ENCODE peak calls at places on chromosomes 2 and 18, in ten cellular contexts. G is choroid plexus epithelial cell, U is GM23248, P is OCI-LY7, J is fibroblast of the aortic adventitia, X is IMR-90, S is epithelial cell of proximal tubule, O is endothelial cell of umbilical vein, R is brain microvascular endothelial cell, N is aorta. K is an unnamed sample.

GRCh38 chr2:206701952-206702630 is 16.1 kb downstream of the DYTN start:
- DNase-seq in G (no peak), U (no peak), P (no peak), J (no peak), X (no peak), S (no peak), O (no peak), R (no peak), N (no peak), K (no peak)

GRCh38 chr2:240685771-240686371 is 3.2 kb upstream of the AQP12B start:
- DNase-seq in G (no peak), U (no peak), P (no peak), J (no peak), X (no peak), S (no peak), O (no peak), R (no peak), N (no peak), K (no peak)

GRCh38 chr18:49697757-49698595 is 115.4 kb downstream of the ACAA2 start:
- DNase-seq in G (no peak), U (peak; percentile 61), P (no peak), J (peak; percentile 60), X (peak; percentile 53), S (no peak), O (no peak), R (no peak), N (peak; percentile 57), K (no peak)

GRCh38 chr2:95357717-95358280 is 44.7 kb upstream of the FAHD2A start:
- DNase-seq in G (no peak), U (no peak), P (no peak), J (no peak), X (no peak), S (no peak), O (no peak), R (no peak), N (no peak), K (no peak)

GRCh38 chr2:239273280-239274234 is 127.3 kb downstream of the HDAC4 start:
- DNase-seq in G (no peak), U (no peak), P (no peak), J (no peak), X (no peak), S (no peak), O (no peak), R (no peak), N (peak; percentile 62), K (no peak)

GRCh38 chr18:65753520-65753919 is 2.7 kb downstream of the CDH7 start:
- DNase-seq in G (peak; percentile 78), U (no peak), P (peak; percentile 2), J (no peak), X (no peak), S (peak; percentile 3), O (no peak), R (no peak), N (no peak), K (peak; percentile 3)

GRCh38 chr2:66430906-66431619 is 3.9 kb upstream of the MEIS1 start:
- DNase-seq in G (no peak), U (no peak), P (no peak), J (no peak), X (no peak), S (no peak), O (no peak), R (no peak), N (no peak), K (no peak)

GRCh38 chr18:5582054-5582453 is 38.3 kb upstream of the EPB41L3 start:
- DNase-seq in G (peak; percentile 85), U (peak; percentile 59), P (no peak), J (peak; percentile 20), X (peak; percentile 68), S (no peak), O (peak; percentile 40), R (peak; percentile 39), N (no peak), K (no peak)

GRCh38 chr2:235505210-235505741 is 11.4 kb downstream of the AGAP1 start:
- DNase-seq in G (no peak), U (no peak), P (no peak), J (no peak), X (no peak), S (no peak), O (peak; percentile 26), R (no peak), N (no peak), K (no peak)

GRCh38 chr2:197088694-197089093 is 162.2 kb upstream of the PGAP1 start:
- DNase-seq in G (peak; percentile 71), U (no peak), P (no peak), J (peak; percentile 76), X (peak; percentile 28), S (peak; percentile 36), O (no peak), R (no peak), N (no peak), K (no peak)

GRCh38 chr2:138974651-138975050 is 194.5 kb upstream of the NXPH2 start:
- DNase-seq in G (peak; percentile 81), U (no peak), P (no peak), J (peak; percentile 25), X (no peak), S (no peak), O (no peak), R (peak; percentile 63), N (no peak), K (no peak)

GRCh38 chr2:60560734-60561649 is 7.5 kb upstream of the BCL11A start:
- DNase-seq in G (peak; percentile 61), U (peak; percentile 65), P (peak; percentile 68), J (peak; percentile 37), X (no peak), S (no peak), O (no peak), R (no peak), N (no peak), K (peak; percentile 46)

DNA sequence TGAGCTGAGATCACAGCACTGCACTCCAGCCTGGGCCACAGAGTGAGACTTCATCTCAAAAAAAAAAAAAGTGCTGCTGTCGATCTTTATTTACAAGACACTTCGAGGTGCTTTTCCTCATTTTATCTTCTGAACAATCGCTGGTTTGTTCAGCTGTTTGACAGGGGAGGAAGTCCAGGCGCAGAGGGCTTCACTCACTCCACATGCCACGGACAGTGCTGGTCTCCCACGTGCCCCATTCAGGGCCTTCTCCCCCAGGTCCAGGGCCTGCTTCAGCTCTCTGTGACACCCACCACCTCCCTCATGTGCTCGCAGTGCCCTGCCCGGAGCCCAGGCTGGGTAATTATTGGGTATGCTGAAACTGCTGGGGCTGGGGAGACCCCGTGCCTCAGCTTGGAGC is 61.7 kb downstream of the NPAS2 start:
- DNase-seq in G (no peak), U (no peak), P (no peak), J (no peak), X (no peak), S (no peak), O (no peak), R (no peak), N (no peak), K (no peak)
- H3K4me3 ChIP-seq in G (no peak overlapping the region), U (no peak overlapping the region), P (no peak overlapping the region), J (no peak overlapping the region), X (no peak overlapping the region), S (no peak overlapping the region), O (no peak overlapping the region), R (no peak overlapping the region), N (no peak overlapping the region), K (no peak overlapping the region)

DNA sequence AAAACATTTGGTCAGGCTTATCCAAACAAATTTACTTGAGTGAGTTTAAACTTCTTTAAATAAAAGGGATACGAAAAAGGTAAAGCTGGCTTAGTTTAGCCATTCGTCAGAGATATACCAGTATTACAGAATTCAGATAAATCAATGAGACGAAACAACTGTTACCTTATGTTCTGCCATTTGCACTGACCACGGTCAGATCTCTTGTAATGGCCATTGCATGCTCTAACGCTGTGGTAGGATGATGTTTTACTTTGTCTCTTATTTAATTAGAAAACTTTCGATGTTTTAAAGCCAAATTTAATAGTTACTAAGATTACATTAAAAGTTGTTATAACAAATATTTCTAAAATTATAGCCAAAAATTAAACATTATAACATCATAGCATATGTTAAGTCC is 1.5 kb downstream of the C18orf54 start:
- DNase-seq in G (peak; percentile 19), U (peak; percentile 5), P (no peak), J (peak; percentile 15), X (peak; percentile 11), S (no peak), O (peak; percentile 46), R (no peak), N (no peak), K (no peak)
- H3K4me3 ChIP-seq in G (peak overlapping the region; percentile 68), U (peak overlapping the region; percentile 92), P (peak overlapping the region; percentile 88), J (peak overlapping the region; percentile 93), X (peak overlapping the region; percentile 68), S (peak overlapping the region; percentile 97), O (peak overlapping the region; percentile 98), R (peak overlapping the region; percentile 87), N (no peak overlapping the region), K (peak overlapping the region; percentile 82)

DNA sequence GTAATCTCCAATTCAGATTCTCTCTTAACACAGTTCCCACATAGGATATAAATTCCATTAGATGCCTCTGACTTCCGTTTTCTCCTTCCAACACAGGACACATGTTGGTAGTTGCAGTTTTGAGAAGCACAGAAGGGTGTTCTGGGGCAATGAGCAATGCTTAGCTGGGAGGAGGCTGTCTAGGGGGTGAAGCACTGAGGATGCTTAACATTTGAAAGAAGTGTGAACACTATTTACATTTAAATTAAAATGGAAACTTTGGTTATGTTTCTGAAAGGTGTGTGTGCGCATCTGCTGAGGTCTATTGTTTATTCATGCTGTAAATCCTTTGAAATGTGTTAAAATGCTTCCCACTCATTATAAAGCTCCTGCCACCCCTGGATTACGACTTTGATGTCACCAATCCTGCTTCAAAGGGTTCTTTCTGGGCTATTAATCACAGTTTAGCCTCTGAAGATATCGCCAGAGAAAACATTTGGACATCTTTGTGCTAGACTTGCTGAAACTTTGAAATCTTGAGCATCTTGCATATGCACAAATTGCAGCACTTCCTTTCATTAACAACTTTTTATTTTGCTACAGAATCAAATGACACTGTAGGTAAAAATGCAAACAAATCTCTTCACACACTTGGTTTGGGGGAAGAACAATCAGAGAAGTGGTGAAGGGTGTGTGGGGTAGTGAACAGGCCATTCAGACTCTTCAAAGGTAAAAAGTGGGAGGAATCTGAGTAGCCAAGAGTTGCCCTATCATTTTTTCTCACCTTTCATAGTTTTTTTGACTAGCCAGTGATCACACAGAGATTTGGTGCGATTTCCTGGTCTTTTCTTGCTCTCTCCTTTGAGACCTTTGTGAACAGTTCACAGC is 258.4 kb downstream of the MYO3B start:
- DNase-seq in G (no peak), U (no peak), P (no peak), J (no peak), X (no peak), S (no peak), O (no peak), R (no peak), N (no peak), K (no peak)
- H3K4me3 ChIP-seq in G (no peak overlapping the region), U (no peak overlapping the region), P (no peak overlapping the region), J (no peak overlapping the region), X (no peak overlapping the region), S (no peak overlapping the region), O (no peak overlapping the region), R (no peak overlapping the region), N (no peak overlapping the region), K (no peak overlapping the region)

GRCh38 chr2:157625311-157625710 is 3.4 kb downstream of the ACVR1C start:
- DNase-seq in G (no peak), U (peak; percentile 9), P (no peak), J (peak; percentile 2), X (no peak), S (no peak), O (no peak), R (no peak), N (no peak), K (no peak)

GRCh38 chr2:157627594-157628281 is 926 bp downstream of the ACVR1C start:
- DNase-seq in G (peak; percentile 6), U (peak; percentile 38), P (no peak), J (peak; percentile 2), X (peak; percentile 3), S (no peak), O (peak; percentile 1), R (peak; percentile 2), N (no peak), K (no peak)

GRCh38 chr2:157628532-157629415 is at the start of gene ACVR1C:
- DNase-seq in G (peak; percentile 40), U (peak; percentile 79), P (no peak), J (peak; percentile 17), X (peak; percentile 37), S (peak; percentile 15), O (peak; percentile 58), R (peak; percentile 53), N (peak; percentile 57), K (peak; percentile 62)

GRCh38 chr2:157628282-157628531 is 457 bp downstream of the ACVR1C start:
- DNase-seq in G (no peak), U (no peak), P (no peak), J (no peak), X (no peak), S (no peak), O (no peak), R (no peak), N (no peak), K (no peak)
- H3K4me3 ChIP-seq in G (peak overlapping the region; percentile 52), U (peak overlapping the region; percentile 77), P (no peak overlapping the region), J (peak overlapping the region; percentile 48), X (peak overlapping the region; percentile 33), S (peak overlapping the region; percentile 57), O (no peak overlapping the region), R (peak overlapping the region; percentile 60), N (peak overlapping the region; percentile 63), K (peak overlapping the region; percentile 19)